ENCODE peak calls at places on chromosome 20, in eight cellular contexts. F is islet precursor cell, K is anterior cingulate cortex, D is T-helper 9 cell, A is colonic mucosa, N is HT-29, W is nephron progenitor cell, Y is mucosa of descending colon. M is an unnamed sample.

GRCh38 chr20:31440012-31440659 is at the start of gene DEFB123:
- DNase-seq in N (no peak), W (no peak), K (no peak), D (no peak), A (no peak), Y (no peak), F (no peak), M (no peak)

GRCh38 chr20:33137195-33137594 is 30.8 kb upstream of the BPIFA2 start:
- DNase-seq in F (no peak), W (no peak), N (no peak), A (no peak), K (no peak), Y (no peak), D (no peak), M (no peak)

GRCh38 chr20:63183422-63184146 is 32.3 kb downstream of the YTHDF1 start:
- DNase-seq in K (no peak), N (peak), F (peak), W (peak), A (peak), D (peak), Y (no peak), M (peak)

GRCh38 chr20:4973330-4974097 is 27.8 kb downstream of the SLC23A2 start:
- DNase-seq in N (peak), D (no peak), Y (peak), F (no peak), A (peak), K (no peak), W (peak), M (peak)

GRCh38 chr20:33689973-33690372 is 3.8 kb upstream of the E2F1 start:
- DNase-seq in N (no peak), W (no peak), D (peak), F (peak), A (no peak), Y (no peak), K (peak), M (peak)

GRCh38 chr20:14446446-14446845 is 109.0 kb upstream of the FLRT3 start:
- DNase-seq in Y (no peak), D (no peak), W (no peak), A (no peak), K (no peak), F (no peak), N (no peak), M (no peak)

GRCh38 chr20:50096237-50096636 is 16.7 kb downstream of the UBE2V1 start:
- DNase-seq in N (no peak), K (no peak), A (no peak), W (no peak), D (no peak), F (no peak), Y (no peak), M (no peak)

GRCh38 chr20:62763404-62763803 is 32.9 kb upstream of the MRGBP start:
- DNase-seq in F (no peak), A (no peak), W (no peak), Y (no peak), N (no peak), K (no peak), D (no peak), M (no peak)

GRCh38 chr20:48875914-48876240 is 45.6 kb upstream of the ARFGEF2 start:
- DNase-seq in N (no peak), F (no peak), W (no peak), K (no peak), D (no peak), A (no peak), Y (no peak), M (no peak)

GRCh38 chr20:32027653-32028052 is 17.4 kb downstream of the CCM2L start:
- DNase-seq in A (no peak), W (no peak), K (no peak), D (no peak), F (no peak), Y (no peak), N (no peak), M (no peak)

M was measured in CD4-positive, alpha-beta T cell.